ENCODE peak calls at places on chromosome 1, in six cellular contexts. V is IMR-90; D is GM23338; P is CD8-positive, alpha-beta memory T cell; X is pancreas; A is HAP-1. K is an unnamed sample.

GRCh38 chr1:153490272-153491051 is 30.0 kb upstream of the S100A7 start:
- DNase-seq in X (peak; percentile 56), V (peak; percentile 97), P (no peak), A (no peak), D (peak; percentile 25), K (peak; percentile 95)

GRCh38 chr1:211468595-211468994 is 23.4 kb downstream of the RD3 start:
- DNase-seq in X (no peak), V (no peak), P (no peak), D (no peak), A (no peak), K (no peak)

GRCh38 chr1:52574594-52574993 is 21.7 kb upstream of the TUT4 start:
- DNase-seq in A (no peak), P (no peak), D (no peak), V (peak; percentile 98), X (no peak), K (no peak)

GRCh38 chr1:184945034-184945433 is 29.3 kb downstream of the NIBAN1 start:
- DNase-seq in D (no peak), V (no peak), X (no peak), P (no peak), A (no peak), K (no peak)

GRCh38 chr1:48644950-48645605 is 131.6 kb downstream of the BEND5 start:
- DNase-seq in P (no peak), D (no peak), V (no peak), X (no peak), A (no peak), K (peak; percentile 80)

GRCh38 chr1:36125129-36125991 is at the start of gene COL8A2:
- DNase-seq in X (no peak), D (peak; percentile 66), A (no peak), V (no peak), P (no peak), K (no peak)

GRCh38 chr1:45674478-45674877 is 11.9 kb downstream of the GPBP1L1 start:
- DNase-seq in X (no peak), A (no peak), D (no peak), P (no peak), V (no peak), K (no peak)

GRCh38 chr1:198937231-198938031 is 298.6 kb downstream of the PTPRC start:
- DNase-seq in A (peak; percentile 67), V (peak; percentile 95), P (peak; percentile 53), X (peak; percentile 16), D (peak; percentile 34), K (peak; percentile 66)

GRCh38 chr1:231940721-231941120 is 314.1 kb downstream of the DISC1 start:
- DNase-seq in D (no peak), X (no peak), V (no peak), P (no peak), A (no peak), K (peak; percentile 45)

GRCh38 chr1:68202239-68202832 is 30.0 kb downstream of the WLS start:
- DNase-seq in X (no peak), A (no peak), V (peak; percentile 74), D (no peak), P (no peak), K (no peak)

GRCh38 chr1:153957744-153958110 is 685 bp downstream of the CRTC2 start:
- DNase-seq in V (no peak), X (no peak), P (peak; percentile 51), A (no peak), D (peak; percentile 63), K (no peak)

GRCh38 chr1:52867060-52867845 is 24.7 kb downstream of the ZYG11A start:
- DNase-seq in X (no peak), D (no peak), P (no peak), V (peak; percentile 14), A (no peak), K (no peak)

GRCh38 chr1:44316231-44316759 is 38.8 kb downstream of the ERI3 start:
- DNase-seq in X (no peak), A (peak; percentile 78), D (no peak), P (no peak), V (no peak), K (peak; percentile 65)

GRCh38 chr1:195188821-195189220 is 1419.4 kb downstream of the KCNT2 start:
- DNase-seq in V (peak; percentile 52), A (no peak), D (no peak), X (no peak), P (no peak), K (no peak)

GRCh38 chr1:52632732-52633290 is at the start of gene SHISAL2A:
- DNase-seq in P (peak; percentile 74), D (peak; percentile 84), A (no peak), V (no peak), X (peak; percentile 16), K (peak; percentile 65)

GRCh38 chr1:183218039-183218618 is 32.1 kb downstream of the LAMC2 start:
- DNase-seq in X (no peak), A (no peak), V (peak; percentile 11), P (no peak), D (no peak), K (peak; percentile 10)

GRCh38 chr1:110174961-110175360 is 24.7 kb downstream of the SLC6A17 start:
- DNase-seq in A (no peak), D (no peak), X (no peak), V (peak; percentile 18), P (no peak), K (no peak)

GRCh38 chr1:9078035-9078948 is 8.9 kb upstream of the SLC2A5 start:
- DNase-seq in V (peak; percentile 65), X (no peak), D (no peak), P (no peak), A (peak; percentile 58), K (no peak)

GRCh38 chr1:168085401-168085872 is 51.3 kb downstream of the GPR161 start:
- DNase-seq in V (no peak), D (no peak), P (no peak), A (no peak), X (peak; percentile 51), K (no peak)

GRCh38 chr1:68175621-68176398 is 56.5 kb downstream of the WLS start:
- DNase-seq in P (no peak), X (peak; percentile 51), V (peak; percentile 32), A (no peak), D (no peak), K (no peak)

GRCh38 chr1:116737855-116738318 is 16.3 kb upstream of the CD2 start:
- DNase-seq in A (no peak), X (no peak), V (no peak), D (no peak), P (peak; percentile 58), K (no peak)

DNA sequence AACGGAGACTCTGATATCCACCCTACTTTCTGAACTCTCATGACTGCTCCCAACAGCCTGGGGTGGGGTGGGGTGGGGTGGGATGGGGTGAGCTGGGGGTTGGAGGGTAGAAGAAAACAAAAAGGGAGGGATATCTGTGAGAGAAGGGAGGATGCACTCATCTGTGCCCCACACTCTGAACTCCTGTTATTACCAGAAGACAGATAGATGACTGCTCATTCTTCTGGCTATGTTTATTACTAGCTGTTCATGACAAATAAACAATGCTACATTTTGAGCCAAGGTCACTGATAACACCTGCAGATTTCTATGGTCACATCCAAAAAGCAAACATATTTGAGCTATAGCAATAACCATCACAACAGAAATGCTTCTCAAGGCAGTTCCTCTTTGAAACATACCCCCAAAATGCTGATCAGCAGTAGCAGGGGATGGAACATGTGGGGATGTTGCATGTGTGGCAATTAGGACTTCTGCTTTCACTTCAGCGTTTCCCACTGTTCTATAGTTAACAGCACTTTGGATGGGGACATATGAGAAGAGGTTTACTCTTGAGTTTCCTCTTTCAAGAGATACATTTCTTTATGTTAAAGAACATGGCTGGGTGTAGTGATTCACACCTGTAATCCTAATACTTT is 43.3 kb downstream of the GPR3 start:
- DNase-seq in X (no peak), D (no peak), V (no peak), A (no peak), P (no peak), K (no peak)
- H3K4me3 ChIP-seq in X (no peak overlapping the region), D (no peak overlapping the region), V (no peak overlapping the region), A (no peak overlapping the region), P (peak overlapping the region; percentile 16), K (no peak overlapping the region)

GRCh38 chr1:1793481-1794244 is 15.4 kb upstream of the NADK start:
- DNase-seq in V (no peak), P (no peak), X (no peak), A (no peak), D (no peak), K (no peak)

GRCh38 chr1:1796466-1796865 is 18.2 kb upstream of the NADK start:
- DNase-seq in D (peak; percentile 27), P (peak; percentile 5), X (no peak), A (no peak), V (no peak), K (no peak)

GRCh38 chr1:1794999-1795398 is 16.7 kb upstream of the NADK start:
- DNase-seq in X (no peak), P (no peak), A (no peak), V (no peak), D (peak; percentile 45), K (no peak)

GRCh38 chr1:1799716-1800115 is 21.4 kb upstream of the NADK start:
- DNase-seq in D (no peak), V (no peak), A (no peak), X (no peak), P (no peak), K (no peak)

DNA sequence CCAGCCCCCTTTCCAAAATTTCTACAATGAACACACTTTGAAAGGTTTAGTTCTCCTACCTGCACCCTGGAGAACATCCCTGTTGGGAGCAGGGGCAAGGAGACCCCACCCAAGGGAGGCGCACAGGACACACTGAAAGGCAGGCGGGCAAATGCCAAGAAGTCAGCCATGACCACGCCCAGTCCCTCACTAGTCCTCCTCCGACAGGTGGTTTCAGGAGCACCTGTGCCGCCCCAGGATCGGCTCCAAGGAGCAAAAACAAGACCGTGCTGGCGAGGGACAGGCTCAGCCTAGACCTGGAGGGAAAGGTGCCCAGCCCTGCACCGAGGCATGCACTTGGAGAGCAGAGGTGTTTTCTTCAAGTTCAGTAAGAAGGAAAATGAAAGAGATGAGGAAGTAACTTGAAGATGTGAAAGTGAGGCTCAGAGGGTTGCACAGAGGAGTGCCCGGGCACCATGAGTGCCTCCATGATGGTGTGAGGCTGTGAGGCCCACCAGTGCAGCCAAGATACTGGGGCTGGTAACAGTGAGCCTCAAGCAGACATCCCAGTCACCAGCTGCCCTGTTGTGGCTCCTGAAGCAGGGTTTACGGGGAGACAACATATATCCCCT is 19.6 kb upstream of the NADK start:
- DNase-seq in D (no peak), X (no peak), P (no peak), A (no peak), V (no peak), K (no peak)
- H3K36me3 ChIP-seq in D (peaks cover 40% of the 10 kb centered on the region), X (no peaks in the 10 kb centered on the region), P (peaks cover 32% of the 10 kb centered on the region), A (peaks cover 94% of the 10 kb centered on the region), V (peaks cover 69% of the 10 kb centered on the region), K (peaks cover 74% of the 10 kb centered on the region)

GRCh38 chr1:204574016-204574855 is 58.0 kb downstream of the MDM4 start:
- DNase-seq in A (peak; percentile 56), P (no peak), V (no peak), D (peak; percentile 68), X (no peak), K (no peak)
- H3K4me3 ChIP-seq in A (no peak overlapping the region), P (no peak overlapping the region), V (no peak overlapping the region), D (peak overlapping the region; percentile 37), X (no peak overlapping the region), K (peak overlapping the region; percentile 4)

DNA sequence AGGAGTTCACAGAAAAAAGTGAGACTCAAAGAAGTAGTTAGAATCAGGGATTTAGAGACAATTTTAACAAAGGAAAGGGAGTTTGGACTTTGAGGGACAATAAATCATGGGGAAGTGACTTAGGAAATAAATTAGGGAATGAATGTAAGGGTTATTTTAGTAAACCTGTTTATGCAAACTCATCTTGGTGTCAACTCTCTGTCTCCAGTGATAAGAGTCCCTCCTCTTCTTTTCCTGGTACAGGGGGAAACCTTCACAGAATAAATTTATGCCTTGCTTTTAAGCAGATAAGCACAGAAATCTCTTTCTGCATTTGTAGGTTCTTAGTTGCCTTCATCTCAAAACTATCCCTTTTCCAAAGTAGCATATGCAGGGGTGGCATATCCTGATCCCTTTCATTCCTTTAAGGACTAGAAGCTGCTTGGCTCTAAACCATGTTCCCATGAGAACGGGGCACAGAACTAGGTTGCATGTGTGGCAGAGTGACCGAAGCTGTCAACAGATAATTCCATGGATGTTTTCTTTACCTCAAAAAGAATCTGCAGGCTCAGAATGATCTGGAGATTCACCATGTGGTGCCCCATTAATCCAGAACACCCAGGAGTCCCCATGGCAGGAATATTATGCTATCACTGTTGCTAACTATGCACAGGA is 155.4 kb downstream of the ZNF648 start:
- DNase-seq in X (no peak), D (no peak), V (no peak), A (no peak), P (no peak), K (no peak)
- H3K36me3 ChIP-seq in X (no peaks in the 10 kb centered on the region), D (no peaks in the 10 kb centered on the region), V (no peaks in the 10 kb centered on the region), A (no peaks in the 10 kb centered on the region), P (no peaks in the 10 kb centered on the region), K (no peaks in the 10 kb centered on the region)

K was measured in WERI-Rb-1.